ENCODE peak calls at places on chromosomes 13 and 19, in five cellular contexts. One of them, this sample, is unnamed.
A peak's percentile ranks its signal among the peaks of the same experiment; 100 is the strongest.

GRCh38 chr19:38389101-38389925 is 816 bp downstream of the SPRED3 start:
- DNase-seq in colonic mucosa: no peak
- DNase-seq in mammary epithelial cell: peak; percentile 66
- DNase-seq in A549: peak; percentile 53
- DNase-seq in fibroblast of lung: peak; percentile 82
- DNase-seq in this sample: peak; percentile 40

GRCh38 chr19:3882041-3882384 is 1.5 kb downstream of the ATCAY start:
- DNase-seq in A549: no peak
- DNase-seq in fibroblast of lung: no peak
- DNase-seq in colonic mucosa: no peak
- DNase-seq in mammary epithelial cell: no peak
- DNase-seq in this sample: no peak

GRCh38 chr13:33174491-33174890 is 111.1 kb downstream of the STARD13 start:
- DNase-seq in colonic mucosa: no peak
- DNase-seq in mammary epithelial cell: no peak
- DNase-seq in fibroblast of lung: no peak
- DNase-seq in A549: no peak
- DNase-seq in this sample: no peak

GRCh38 chr19:40512110-40512472 is 45.3 kb downstream of the SPTBN4 start:
- DNase-seq in colonic mucosa: no peak
- DNase-seq in A549: no peak
- DNase-seq in mammary epithelial cell: no peak
- DNase-seq in fibroblast of lung: no peak
- DNase-seq in this sample: no peak

GRCh38 chr13:78323848-78324247 is 279.5 kb downstream of the POU4F1 start:
- DNase-seq in A549: no peak
- DNase-seq in fibroblast of lung: peak; percentile 43
- DNase-seq in mammary epithelial cell: peak; percentile 12
- DNase-seq in colonic mucosa: no peak
- DNase-seq in this sample: no peak

GRCh38 chr19:2171349-2172145 is 7.8 kb downstream of the DOT1L start:
- DNase-seq in mammary epithelial cell: no peak
- DNase-seq in A549: no peak
- DNase-seq in fibroblast of lung: peak; percentile 42
- DNase-seq in colonic mucosa: no peak
- DNase-seq in this sample: no peak

GRCh38 chr19:4277051-4277700 is 1.9 kb upstream of the SHD start:
- DNase-seq in colonic mucosa: no peak
- DNase-seq in mammary epithelial cell: no peak
- DNase-seq in A549: no peak
- DNase-seq in fibroblast of lung: no peak
- DNase-seq in this sample: no peak

GRCh38 chr19:33062902-33063301 is 1.8 kb downstream of the RHPN2 start:
- DNase-seq in mammary epithelial cell: no peak
- DNase-seq in fibroblast of lung: no peak
- DNase-seq in colonic mucosa: no peak
- DNase-seq in A549: no peak
- DNase-seq in this sample: no peak

GRCh38 chr13:106599875-106600797 is 32.2 kb upstream of the ARGLU1 start:
- DNase-seq in mammary epithelial cell: peak; percentile 15
- DNase-seq in A549: no peak
- DNase-seq in fibroblast of lung: peak; percentile 84
- DNase-seq in colonic mucosa: peak; percentile 32
- DNase-seq in this sample: no peak

GRCh38 chr13:112465251-112466131 is 89.3 kb downstream of the SPACA7 start:
- DNase-seq in fibroblast of lung: no peak
- DNase-seq in A549: no peak
- DNase-seq in mammary epithelial cell: no peak
- DNase-seq in colonic mucosa: no peak
- DNase-seq in this sample: no peak

GRCh38 chr19:55454787-55455243 is 6.6 kb downstream of the ISOC2 start:
- DNase-seq in fibroblast of lung: no peak
- DNase-seq in colonic mucosa: no peak
- DNase-seq in mammary epithelial cell: peak; percentile 27
- DNase-seq in A549: peak; percentile 78
- DNase-seq in this sample: peak; percentile 24

GRCh38 chr13:113398963-113399754 is 35.2 kb upstream of the GRTP1 start:
- DNase-seq in fibroblast of lung: peak; percentile 72
- DNase-seq in A549: no peak
- DNase-seq in mammary epithelial cell: no peak
- DNase-seq in colonic mucosa: no peak
- DNase-seq in this sample: no peak

GRCh38 chr19:1441677-1442438 is 3.7 kb downstream of the RPS15 start:
- DNase-seq in colonic mucosa: no peak
- DNase-seq in A549: no peak
- DNase-seq in mammary epithelial cell: no peak
- DNase-seq in fibroblast of lung: no peak
- DNase-seq in this sample: no peak

GRCh38 chr13:90732049-90732448 is 615.4 kb upstream of the MIR17HG start:
- DNase-seq in colonic mucosa: no peak
- DNase-seq in mammary epithelial cell: peak; percentile 9
- DNase-seq in fibroblast of lung: no peak
- DNase-seq in A549: peak; percentile 8
- DNase-seq in this sample: no peak

GRCh38 chr19:17020380-17020779 is 6.2 kb downstream of the CPAMD8 start:
- DNase-seq in mammary epithelial cell: no peak
- DNase-seq in fibroblast of lung: no peak
- DNase-seq in A549: no peak
- DNase-seq in colonic mucosa: no peak
- DNase-seq in this sample: no peak

GRCh38 chr13:112756967-112757758 is 67.3 kb downstream of the ATP11A start:
- DNase-seq in A549: no peak
- DNase-seq in mammary epithelial cell: no peak
- DNase-seq in fibroblast of lung: no peak
- DNase-seq in colonic mucosa: no peak
- DNase-seq in this sample: peak; percentile 68

GRCh38 chr13:21011378-21011777 is 50.0 kb downstream of the LATS2 start:
- DNase-seq in mammary epithelial cell: no peak
- DNase-seq in A549: no peak
- DNase-seq in fibroblast of lung: peak; percentile 74
- DNase-seq in colonic mucosa: no peak
- DNase-seq in this sample: no peak

GRCh38 chr13:21576424-21576823 is 27.5 kb downstream of the MICU2 start:
- DNase-seq in fibroblast of lung: peak; percentile 22
- DNase-seq in colonic mucosa: no peak
- DNase-seq in mammary epithelial cell: no peak
- DNase-seq in A549: no peak
- DNase-seq in this sample: no peak

GRCh38 chr19:54106716-54107115 is 4.1 kb downstream of the NDUFA3 start:
- DNase-seq in fibroblast of lung: no peak
- DNase-seq in mammary epithelial cell: no peak
- DNase-seq in colonic mucosa: no peak
- DNase-seq in A549: no peak
- DNase-seq in this sample: no peak

GRCh38 chr13:46232281-46232680 is 20.6 kb downstream of the LRRC63 start:
- DNase-seq in fibroblast of lung: peak; percentile 61
- DNase-seq in colonic mucosa: no peak
- DNase-seq in A549: no peak
- DNase-seq in mammary epithelial cell: no peak
- DNase-seq in this sample: no peak

GRCh38 chr13:86383561-86383960 is 584.3 kb upstream of the SLITRK6 start:
- DNase-seq in colonic mucosa: no peak
- DNase-seq in fibroblast of lung: no peak
- DNase-seq in mammary epithelial cell: no peak
- DNase-seq in A549: no peak
- DNase-seq in this sample: no peak

GRCh38 chr13:113845055-113845454 is 18.8 kb downstream of the GAS6 start:
- DNase-seq in fibroblast of lung: no peak
- DNase-seq in A549: no peak
- DNase-seq in mammary epithelial cell: no peak
- DNase-seq in colonic mucosa: no peak
- DNase-seq in this sample: no peak

GRCh38 chr13:76148926-76149325 is 512.8 kb downstream of the LMO7 start:
- DNase-seq in mammary epithelial cell: peak; percentile 39
- DNase-seq in A549: no peak
- DNase-seq in fibroblast of lung: peak; percentile 93
- DNase-seq in colonic mucosa: no peak
- DNase-seq in this sample: no peak

GRCh38 chr19:45528744-45529453 is 21.6 kb downstream of the VASP start:
- DNase-seq in mammary epithelial cell: no peak
- DNase-seq in fibroblast of lung: peak; percentile 44
- DNase-seq in A549: peak; percentile 63
- DNase-seq in colonic mucosa: peak; percentile 84
- DNase-seq in this sample: peak; percentile 85

GRCh38 chr13:67383358-67383757 is 153.2 kb upstream of the PCDH9 start:
- DNase-seq in mammary epithelial cell: no peak
- DNase-seq in colonic mucosa: no peak
- DNase-seq in fibroblast of lung: peak; percentile 8
- DNase-seq in A549: peak; percentile 29
- DNase-seq in this sample: no peak

GRCh38 chr13:58528351-58528750 is 896.8 kb downstream of the PCDH17 start:
- DNase-seq in mammary epithelial cell: no peak
- DNase-seq in A549: no peak
- DNase-seq in colonic mucosa: no peak
- DNase-seq in fibroblast of lung: no peak
- DNase-seq in this sample: no peak

GRCh38 chr13:95098916-95099315 is 202.3 kb downstream of the ABCC4 start:
- DNase-seq in A549: peak; percentile 36
- DNase-seq in mammary epithelial cell: no peak
- DNase-seq in fibroblast of lung: no peak
- DNase-seq in colonic mucosa: no peak
- DNase-seq in this sample: no peak

GRCh38 chr13:91169641-91170040 is 177.8 kb upstream of the MIR17HG start:
- DNase-seq in colonic mucosa: no peak
- DNase-seq in fibroblast of lung: no peak
- DNase-seq in mammary epithelial cell: no peak
- DNase-seq in A549: no peak
- DNase-seq in this sample: no peak

GRCh38 chr13:113041821-113042335 is 63.7 kb upstream of the F7 start:
- DNase-seq in colonic mucosa: no peak
- DNase-seq in A549: no peak
- DNase-seq in fibroblast of lung: no peak
- DNase-seq in mammary epithelial cell: no peak
- DNase-seq in this sample: no peak

GRCh38 chr13:26024558-26024957 is 27.3 kb downstream of the SHISA2 start:
- DNase-seq in fibroblast of lung: peak; percentile 63
- DNase-seq in A549: no peak
- DNase-seq in colonic mucosa: no peak
- DNase-seq in mammary epithelial cell: no peak
- DNase-seq in this sample: no peak

GRCh38 chr13:26021956-26022355 is 29.9 kb downstream of the SHISA2 start:
- DNase-seq in A549: no peak
- DNase-seq in mammary epithelial cell: peak; percentile 1
- DNase-seq in colonic mucosa: no peak
- DNase-seq in fibroblast of lung: no peak
- DNase-seq in this sample: no peak

GRCh38 chr13:26021516-26021915 is 30.3 kb downstream of the SHISA2 start:
- DNase-seq in fibroblast of lung: peak; percentile 51
- DNase-seq in A549: no peak
- DNase-seq in mammary epithelial cell: peak; percentile 76
- DNase-seq in colonic mucosa: no peak
- DNase-seq in this sample: no peak

GRCh38 chr13:26020536-26021290 is 31.1 kb downstream of the SHISA2 start:
- DNase-seq in fibroblast of lung: no peak
- DNase-seq in A549: no peak
- DNase-seq in mammary epithelial cell: no peak
- DNase-seq in colonic mucosa: no peak
- DNase-seq in this sample: no peak

GRCh38 chr13:26022538-26023292 is 29.1 kb downstream of the SHISA2 start:
- DNase-seq in mammary epithelial cell: peak; percentile 74
- DNase-seq in colonic mucosa: no peak
- DNase-seq in fibroblast of lung: peak; percentile 73
- DNase-seq in A549: peak; percentile 2
- DNase-seq in this sample: peak; percentile 25
- H3K27ac ChIP-seq in mammary epithelial cell: no peak overlapping the region
- H3K27ac ChIP-seq in colonic mucosa: no peak overlapping the region
- H3K27ac ChIP-seq in fibroblast of lung: no peak overlapping the region
- H3K27ac ChIP-seq in A549: no peak overlapping the region
- H3K27ac ChIP-seq in this sample: peak overlapping the region; percentile 52

GRCh38 chr19:48394331-48395169 is 1.1 kb downstream of the GRIN2D start:
- DNase-seq in colonic mucosa: no peak
- DNase-seq in mammary epithelial cell: no peak
- DNase-seq in fibroblast of lung: no peak
- DNase-seq in A549: peak; percentile 59
- DNase-seq in this sample: no peak
- H3K27ac ChIP-seq in colonic mucosa: no peak overlapping the region
- H3K27ac ChIP-seq in mammary epithelial cell: no peak overlapping the region
- H3K27ac ChIP-seq in fibroblast of lung: no peak overlapping the region
- H3K27ac ChIP-seq in A549: peak overlapping the region; percentile 68
- H3K27ac ChIP-seq in this sample: no peak overlapping the region

GRCh38 chr13:99959538-99960230 is 11.9 kb downstream of the ZIC5 start:
- DNase-seq in colonic mucosa: no peak
- DNase-seq in A549: no peak
- DNase-seq in fibroblast of lung: no peak
- DNase-seq in mammary epithelial cell: peak; percentile 23
- DNase-seq in this sample: no peak
- H3K27ac ChIP-seq in colonic mucosa: no peak overlapping the region
- H3K27ac ChIP-seq in A549: peak overlapping the region; percentile 5
- H3K27ac ChIP-seq in fibroblast of lung: no peak overlapping the region
- H3K27ac ChIP-seq in mammary epithelial cell: no peak overlapping the region
- H3K27ac ChIP-seq in this sample: peak overlapping the region; percentile 27

GRCh38 chr13:109874444-109874920 is 88.1 kb upstream of the IRS2 start:
- DNase-seq in fibroblast of lung: no peak
- DNase-seq in A549: no peak
- DNase-seq in mammary epithelial cell: no peak
- DNase-seq in colonic mucosa: no peak
- DNase-seq in this sample: no peak

GRCh38 chr13:109872864-109873263 is 86.5 kb upstream of the IRS2 start:
- DNase-seq in fibroblast of lung: no peak
- DNase-seq in colonic mucosa: no peak
- DNase-seq in mammary epithelial cell: no peak
- DNase-seq in A549: no peak
- DNase-seq in this sample: no peak

GRCh38 chr13:109875746-109876145 is 89.4 kb upstream of the IRS2 start:
- DNase-seq in colonic mucosa: no peak
- DNase-seq in A549: no peak
- DNase-seq in mammary epithelial cell: no peak
- DNase-seq in fibroblast of lung: no peak
- DNase-seq in this sample: no peak

GRCh38 chr13:109873351-109874123 is 87.2 kb upstream of the IRS2 start:
- DNase-seq in A549: no peak
- DNase-seq in fibroblast of lung: no peak
- DNase-seq in mammary epithelial cell: no peak
- DNase-seq in colonic mucosa: no peak
- DNase-seq in this sample: no peak

DNA sequence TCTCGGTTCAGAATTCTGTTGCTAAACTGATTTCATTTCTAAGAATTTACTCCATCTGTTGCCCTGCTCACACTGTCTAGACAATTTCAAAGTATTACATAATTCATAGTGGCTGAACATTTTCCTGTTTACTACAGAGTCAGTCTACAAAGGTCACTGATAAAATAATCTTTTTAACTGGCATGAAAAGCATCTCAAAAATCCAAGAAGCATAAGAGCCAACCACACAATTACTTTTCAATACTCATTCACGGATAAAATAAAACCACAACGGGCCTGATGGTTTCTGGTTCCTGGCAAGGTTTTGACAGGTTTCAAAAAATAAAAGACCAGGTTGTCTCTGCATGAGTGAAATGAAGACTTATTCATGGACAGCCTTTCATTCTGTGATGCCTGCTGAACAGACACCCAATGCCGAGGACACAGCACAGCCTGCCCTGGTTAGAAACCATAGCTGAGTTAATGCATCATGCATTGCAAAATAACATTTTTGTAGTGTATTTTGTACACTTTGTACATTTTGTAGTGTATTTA is 88.6 kb upstream of the IRS2 start:
- DNase-seq in colonic mucosa: no peak
- DNase-seq in mammary epithelial cell: peak; percentile 19
- DNase-seq in A549: no peak
- DNase-seq in fibroblast of lung: peak; percentile 83
- DNase-seq in this sample: no peak
- H3K27ac ChIP-seq in colonic mucosa: no peak overlapping the region
- H3K27ac ChIP-seq in mammary epithelial cell: no peak overlapping the region
- H3K27ac ChIP-seq in A549: peak overlapping the region; percentile 73
- H3K27ac ChIP-seq in fibroblast of lung: no peak overlapping the region
- H3K27ac ChIP-seq in this sample: no peak overlapping the region

This sample was measured in caudate nucleus.